ENCODE peak calls at places on chromosomes 16 and 17, in four cellular contexts. H is stimulated activated naive B cell treated with anti-CD40 and anti-IgM and Interleukin-4, amounts not matched to agents 10 μg/mL and 1 μg/mL and 100 μg/mL, for 72 hours; A is GM10248; Q is astrocyte of the hippocampus. Z is an unnamed sample.

GRCh38 chr17:33914120-33914519 is 341.0 kb upstream of the CCL2 start:
- DNase-seq in A (no peak), H (no peak), Q (no peak), Z (no peak)

GRCh38 chr16:53112015-53112414 is 57.2 kb downstream of the CHD9 start:
- DNase-seq in A (no peak), H (no peak), Q (no peak), Z (no peak)

GRCh38 chr17:5031365-5032082 is 3.7 kb downstream of the SLC52A1 start:
- DNase-seq in Q (peak), H (peak), A (peak), Z (peak)

GRCh38 chr17:13462673-13463124 is 139.0 kb downstream of the HS3ST3A1 start:
- DNase-seq in Q (no peak), H (no peak), A (no peak), Z (no peak)

GRCh38 chr16:50548659-50549560 is 714 bp downstream of the NKD1 start:
- DNase-seq in H (no peak), Q (peak), A (no peak), Z (no peak)

GRCh38 chr16:73122604-73123386 is 74.9 kb upstream of the ZFHX3 start:
- DNase-seq in Q (no peak), H (no peak), A (no peak), Z (no peak)

GRCh38 chr16:57620316-57621231 is 7.9 kb upstream of the ADGRG1 start:
- DNase-seq in A (no peak), Q (no peak), H (no peak), Z (no peak)

GRCh38 chr16:3212006-3212405 is 23.0 kb downstream of the ZNF200 start:
- DNase-seq in H (no peak), A (no peak), Q (no peak), Z (no peak)

GRCh38 chr16:4613636-4614570 is 785 bp downstream of the UBALD1 start:
- DNase-seq in Q (peak), A (peak), H (peak), Z (peak)

GRCh38 chr16:13961099-13961811 is 41.3 kb downstream of the ERCC4 start:
- DNase-seq in A (no peak), H (no peak), Q (no peak), Z (peak)

GRCh38 chr16:71467810-71468209 is 5.8 kb upstream of the ZNF23 start:
- DNase-seq in Q (peak), A (peak), H (no peak), Z (no peak)

GRCh38 chr16:12406158-12406557 is 397.5 kb downstream of the CPPED1 start:
- DNase-seq in Q (no peak), A (no peak), H (no peak), Z (no peak)

GRCh38 chr16:27620533-27620932 is 70.6 kb downstream of the KATNIP start:
- DNase-seq in Q (no peak), H (no peak), A (no peak), Z (no peak)

GRCh38 chr17:31564291-31564690 is 172.8 kb downstream of the RAB11FIP4 start:
- DNase-seq in H (no peak), A (no peak), Q (no peak), Z (no peak)

GRCh38 chr17:80957461-80957941 is 34.1 kb upstream of the CHMP6 start:
- DNase-seq in A (no peak), Q (no peak), H (no peak), Z (no peak)

GRCh38 chr16:4200000-4200780 is 41.7 kb downstream of the SRL start:
- DNase-seq in Q (peak), H (no peak), A (peak), Z (peak)

GRCh38 chr17:63929860-63930766 is 2.0 kb downstream of the CD79B start:
- DNase-seq in H (no peak), A (no peak), Q (no peak), Z (no peak)

GRCh38 chr17:7296189-7296861 is 1.9 kb upstream of the YBX2 start:
- DNase-seq in Q (peak), A (peak), H (peak), Z (peak)

GRCh38 chr16:66717112-66717675 is 20.7 kb upstream of the CMTM4 start:
- DNase-seq in H (no peak), A (no peak), Q (peak), Z (peak)

Z was measured in HCEC 1CT.